ENCODE peak calls at places on chromosome 18, in five cellular contexts. One of them, this sample, is unnamed.

GRCh38 chr18:71168576-71169145 is 879.8 kb downstream of the SOCS6 start:
- DNase-seq in cardiac muscle cell: no peak
- DNase-seq in HCT116: no peak
- DNase-seq in lower lobe of right lung: no peak
- DNase-seq in right lobe of liver: no peak
- DNase-seq in this sample: no peak

GRCh38 chr18:48794251-48794970 is 156.4 kb downstream of the SMAD7 start:
- DNase-seq in cardiac muscle cell: no peak
- DNase-seq in HCT116: no peak
- DNase-seq in lower lobe of right lung: peak; percentile 7
- DNase-seq in right lobe of liver: no peak
- DNase-seq in this sample: peak; percentile 39

GRCh38 chr18:23136326-23137092 is 1.2 kb downstream of the CABLES1 start:
- DNase-seq in cardiac muscle cell: peak; percentile 39
- DNase-seq in HCT116: no peak
- DNase-seq in lower lobe of right lung: peak; percentile 71
- DNase-seq in right lobe of liver: peak; percentile 65
- DNase-seq in this sample: peak; percentile 86

GRCh38 chr18:38750786-38751185 is 1185.2 kb upstream of the CELF4 start:
- DNase-seq in cardiac muscle cell: no peak
- DNase-seq in HCT116: no peak
- DNase-seq in lower lobe of right lung: no peak
- DNase-seq in right lobe of liver: no peak
- DNase-seq in this sample: no peak

GRCh38 chr18:12231040-12231882 is 22.9 kb upstream of the CIDEA start:
- DNase-seq in cardiac muscle cell: no peak
- DNase-seq in HCT116: no peak
- DNase-seq in lower lobe of right lung: no peak
- DNase-seq in right lobe of liver: no peak
- DNase-seq in this sample: no peak

GRCh38 chr18:904135-905090 is at the start of gene ADCYAP1:
- DNase-seq in cardiac muscle cell: no peak
- DNase-seq in HCT116: no peak
- DNase-seq in lower lobe of right lung: no peak
- DNase-seq in right lobe of liver: no peak
- DNase-seq in this sample: no peak

GRCh38 chr18:75276813-75277628 is 66.4 kb downstream of the TSHZ1 start:
- DNase-seq in cardiac muscle cell: no peak
- DNase-seq in HCT116: no peak
- DNase-seq in lower lobe of right lung: no peak
- DNase-seq in right lobe of liver: no peak
- DNase-seq in this sample: no peak

GRCh38 chr18:73778052-73778395 is 369.6 kb downstream of the FBXO15 start:
- DNase-seq in cardiac muscle cell: no peak
- DNase-seq in HCT116: no peak
- DNase-seq in lower lobe of right lung: no peak
- DNase-seq in right lobe of liver: no peak
- DNase-seq in this sample: no peak

GRCh38 chr18:56789004-56789888 is 138.1 kb downstream of the WDR7 start:
- DNase-seq in cardiac muscle cell: peak; percentile 32
- DNase-seq in HCT116: peak; percentile 23
- DNase-seq in lower lobe of right lung: no peak
- DNase-seq in right lobe of liver: no peak
- DNase-seq in this sample: no peak
- H3K27me3 ChIP-seq in cardiac muscle cell: no peaks in the 10 kb centered on the region
- H3K27me3 ChIP-seq in HCT116: no peaks in the 10 kb centered on the region
- H3K27me3 ChIP-seq in lower lobe of right lung: no peaks in the 10 kb centered on the region
- H3K27me3 ChIP-seq in right lobe of liver: no peaks in the 10 kb centered on the region
- H3K27me3 ChIP-seq in this sample: no peaks in the 10 kb centered on the region

DNA sequence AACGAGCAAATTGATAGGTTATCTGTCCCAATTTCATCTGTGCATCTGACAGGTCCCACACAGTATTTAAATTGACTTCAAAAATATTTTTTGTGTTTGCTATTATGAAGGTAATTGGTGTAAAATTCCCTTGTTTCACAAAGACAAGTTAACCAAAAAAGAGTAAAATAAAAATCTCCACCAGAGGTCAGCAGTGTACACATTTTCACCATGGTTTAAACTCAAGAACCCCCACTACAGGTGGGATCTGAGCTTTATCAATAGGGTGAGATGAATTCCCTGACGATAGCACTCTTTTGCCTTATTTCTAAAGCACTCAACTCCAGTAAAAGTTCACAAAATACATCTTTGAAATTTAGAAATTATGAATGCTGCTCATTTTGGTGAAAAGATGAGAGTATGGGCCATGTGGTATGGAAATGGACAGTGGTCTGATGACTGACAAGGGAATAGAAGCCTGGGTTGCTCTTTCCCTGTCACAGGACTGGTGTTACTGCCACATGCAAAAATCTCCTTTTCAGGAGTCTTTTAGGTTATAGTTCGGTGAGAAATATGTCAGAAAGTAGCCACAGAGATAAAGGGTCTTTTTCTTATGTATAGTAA is 68.0 kb downstream of the SERPINB8 start:
- DNase-seq in cardiac muscle cell: peak; percentile 60
- DNase-seq in HCT116: peak; percentile 36
- DNase-seq in lower lobe of right lung: no peak
- DNase-seq in right lobe of liver: no peak
- DNase-seq in this sample: no peak
- TF ChIP-seq CTCF in cardiac muscle cell: peak; percentile 44
- TF ChIP-seq CTCF in HCT116: peak; percentile 43
- TF ChIP-seq CTCF in lower lobe of right lung: peak; percentile 52
- TF ChIP-seq CTCF in right lobe of liver: peak; percentile 53
- TF ChIP-seq CTCF in this sample: peak; percentile 45

DNA sequence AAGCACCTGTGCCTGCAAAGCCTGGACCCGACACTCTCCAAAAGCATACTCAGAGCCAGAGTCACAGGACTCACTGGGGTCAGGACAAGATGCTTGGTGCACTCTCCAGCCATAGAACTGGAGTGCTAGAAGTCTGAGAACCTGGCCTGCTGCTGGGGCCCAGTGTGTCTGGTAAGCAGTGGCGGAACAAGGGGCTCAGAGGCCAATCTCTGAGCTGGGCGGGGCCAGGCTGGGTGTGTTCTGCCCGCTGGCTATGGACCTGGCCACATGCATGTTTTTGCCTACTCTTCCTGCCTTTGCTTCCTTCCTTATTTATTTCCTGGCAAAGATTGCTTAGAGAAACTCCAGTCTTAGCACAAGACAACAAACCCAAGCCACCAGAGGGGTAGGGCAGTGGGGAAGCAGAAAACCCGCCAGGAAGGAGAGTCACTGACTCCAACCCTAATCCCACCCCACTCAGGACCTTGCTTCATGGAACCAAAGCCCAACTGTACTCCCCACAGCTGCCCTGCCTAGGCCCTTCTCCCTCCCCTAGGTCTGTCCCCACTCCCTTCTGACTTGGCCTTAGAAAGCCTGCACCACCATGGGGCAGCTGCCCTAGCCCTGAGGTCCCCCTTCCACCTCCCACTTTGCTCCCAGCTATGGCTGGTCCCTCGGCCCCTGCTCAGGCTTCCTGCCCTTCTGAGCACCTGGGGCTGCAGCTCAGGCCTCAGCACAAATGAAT is 315.5 kb downstream of the CELF4 start:
- DNase-seq in cardiac muscle cell: no peak
- DNase-seq in HCT116: no peak
- DNase-seq in lower lobe of right lung: no peak
- DNase-seq in right lobe of liver: no peak
- DNase-seq in this sample: peak; percentile 55
- H3K27me3 ChIP-seq in cardiac muscle cell: peaks cover 24% of the 10 kb centered on the region
- H3K27me3 ChIP-seq in HCT116: no peaks in the 10 kb centered on the region
- H3K27me3 ChIP-seq in lower lobe of right lung: peaks cover 41% of the 10 kb centered on the region
- H3K27me3 ChIP-seq in right lobe of liver: peaks cover 5% of the 10 kb centered on the region
- H3K27me3 ChIP-seq in this sample: peaks cover 52% of the 10 kb centered on the region

GRCh38 chr18:8507881-8508280 is 101.4 kb upstream of the RAB12 start:
- DNase-seq in cardiac muscle cell: no peak
- DNase-seq in HCT116: no peak
- DNase-seq in lower lobe of right lung: no peak
- DNase-seq in right lobe of liver: no peak
- DNase-seq in this sample: no peak

GRCh38 chr18:8505036-8505435 is 104.2 kb upstream of the RAB12 start:
- DNase-seq in cardiac muscle cell: no peak
- DNase-seq in HCT116: no peak
- DNase-seq in lower lobe of right lung: no peak
- DNase-seq in right lobe of liver: no peak
- DNase-seq in this sample: no peak

GRCh38 chr18:8508320-8508719 is 100.9 kb upstream of the RAB12 start:
- DNase-seq in cardiac muscle cell: no peak
- DNase-seq in HCT116: no peak
- DNase-seq in lower lobe of right lung: no peak
- DNase-seq in right lobe of liver: no peak
- DNase-seq in this sample: no peak

GRCh38 chr18:8506251-8507049 is 102.8 kb upstream of the RAB12 start:
- DNase-seq in cardiac muscle cell: no peak
- DNase-seq in HCT116: no peak
- DNase-seq in lower lobe of right lung: no peak
- DNase-seq in right lobe of liver: no peak
- DNase-seq in this sample: no peak

GRCh38 chr18:8507361-8507760 is 101.9 kb upstream of the RAB12 start:
- DNase-seq in cardiac muscle cell: peak; percentile 36
- DNase-seq in HCT116: peak; percentile 3
- DNase-seq in lower lobe of right lung: no peak
- DNase-seq in right lobe of liver: no peak
- DNase-seq in this sample: no peak
- TF ChIP-seq CTCF in cardiac muscle cell: peak; percentile 36
- TF ChIP-seq CTCF in HCT116: peak; percentile 52
- TF ChIP-seq CTCF in lower lobe of right lung: peak; percentile 14
- TF ChIP-seq CTCF in right lobe of liver: no peak
- TF ChIP-seq CTCF in this sample: peak; percentile 15